ENCODE peak calls at places on chromosomes 7 and 10, in five cellular contexts. X is RWPE1; I is IMR-90; V is activated CD8-positive, alpha-beta memory T cell treated with anti-CD3 and anti-CD28 coated beads, Interleukin-2, amount 10 ng/mL, durations not matched to agents 7 days and 5 days; L is esophagus squamous epithelium. Z is an unnamed sample.

GRCh38 chr7:123292227-123292626 is 92.5 kb upstream of the SLC13A1 start:
- DNase-seq in X (no peak), I (no peak), V (no peak), L (no peak), Z (no peak)

GRCh38 chr7:134891262-134892001 is 94.9 kb upstream of the AGBL3 start:
- DNase-seq in X (peak; percentile 81), I (peak; percentile 92), V (no peak), L (no peak), Z (peak; percentile 96)

GRCh38 chr7:4747746-4748145 is 27.7 kb upstream of the AP5Z1 start:
- DNase-seq in X (no peak), I (no peak), V (no peak), L (no peak), Z (no peak)

GRCh38 chr7:92421676-92422435 is 25.4 kb upstream of the GATAD1 start:
- DNase-seq in X (no peak), I (peak; percentile 15), V (no peak), L (no peak), Z (no peak)

GRCh38 chr10:30751678-30752331 is 122.3 kb upstream of the LYZL2 start:
- DNase-seq in X (peak; percentile 8), I (peak; percentile 75), V (peak; percentile 92), L (no peak), Z (peak; percentile 78)

GRCh38 chr7:10507032-10507431 is 466.6 kb upstream of the PHF14 start:
- DNase-seq in X (no peak), I (no peak), V (no peak), L (no peak), Z (no peak)

GRCh38 chr7:116967983-116968382 is 14.7 kb downstream of the ST7 start:
- DNase-seq in X (no peak), I (no peak), V (no peak), L (no peak), Z (no peak)

GRCh38 chr7:46969303-46970130 is 612.4 kb downstream of the TNS3 start:
- DNase-seq in X (peak; percentile 26), I (peak; percentile 20), V (no peak), L (no peak), Z (peak; percentile 81)

GRCh38 chr10:95290801-95291633 is at the start of gene PDLIM1:
- DNase-seq in X (peak; percentile 93), I (peak; percentile 45), V (peak; percentile 67), L (peak; percentile 16), Z (peak; percentile 66)

GRCh38 chr7:101099969-101100781 is 14.9 kb downstream of the TRIM56 start:
- DNase-seq in X (peak; percentile 96), I (peak; percentile 99), V (peak; percentile 76), L (peak; percentile 37), Z (peak; percentile 100)

Z was measured in iris pigment epithelial cell.